ENCODE peak calls at places on chromosomes 5 and 9, in five cellular contexts. Z is SK-N-SH, F is GM12878, V is A549, S is stomach. H is an unnamed sample.

GRCh38 chr9:85667374-85667773 is 74.4 kb downstream of the AGTPBP1 start:
- DNase-seq in Z (peak; percentile 4), S (no peak), F (no peak), V (no peak), H (no peak)

GRCh38 chr5:36459191-36460135 is 146.9 kb upstream of the SLC1A3 start:
- DNase-seq in S (no peak), Z (no peak), V (peak; percentile 37), F (peak; percentile 4), H (no peak)

GRCh38 chr5:160833806-160834205 is 18.2 kb downstream of the ATP10B start:
- DNase-seq in F (no peak), V (no peak), S (no peak), Z (no peak), H (no peak)

GRCh38 chr5:4230905-4231561 is 635.4 kb downstream of the IRX1 start:
- DNase-seq in V (no peak), S (no peak), Z (no peak), F (no peak), H (no peak)

GRCh38 chr9:95315108-95315746 is 2.3 kb downstream of the FANCC start:
- DNase-seq in S (no peak), Z (no peak), V (no peak), F (no peak), H (no peak)

GRCh38 chr5:151141535-151141934 is 16.0 kb downstream of the ANXA6 start:
- DNase-seq in V (no peak), Z (no peak), F (no peak), S (no peak), H (peak; percentile 82)

GRCh38 chr9:84846501-84847323 is 177.2 kb downstream of the NTRK2 start:
- DNase-seq in S (no peak), Z (no peak), V (no peak), F (no peak), H (no peak)

GRCh38 chr5:154896562-154896919 is 38.1 kb downstream of the CNOT8 start:
- DNase-seq in S (no peak), Z (no peak), V (no peak), F (no peak), H (no peak)

GRCh38 chr5:9461246-9461645 is 84.6 kb downstream of the SEMA5A start:
- DNase-seq in S (no peak), V (no peak), Z (no peak), F (no peak), H (no peak)

GRCh38 chr5:109161914-109162683 is 247.7 kb downstream of the PJA2 start:
- DNase-seq in S (no peak), V (no peak), Z (no peak), F (peak; percentile 34), H (no peak)

GRCh38 chr9:119003218-119003617 is 366.0 kb downstream of the BRINP1 start:
- DNase-seq in V (no peak), F (no peak), Z (no peak), S (no peak), H (no peak)

GRCh38 chr9:125683486-125683885 is 23.5 kb downstream of the MAPKAP1 start:
- DNase-seq in F (no peak), S (no peak), V (no peak), Z (no peak), H (no peak)

GRCh38 chr5:72692273-72692672 is 124.2 kb upstream of the TNPO1 start:
- DNase-seq in V (no peak), Z (no peak), F (no peak), S (no peak), H (no peak)

GRCh38 chr9:8186553-8186952 is 387.0 kb upstream of the DMAC1 start:
- DNase-seq in S (no peak), F (no peak), V (no peak), Z (no peak), H (no peak)

GRCh38 chr9:133148351-133149129 is 15.2 kb downstream of the GBGT1 start:
- DNase-seq in F (no peak), S (peak; percentile 68), V (no peak), Z (peak; percentile 61), H (peak; percentile 88)

DNA sequence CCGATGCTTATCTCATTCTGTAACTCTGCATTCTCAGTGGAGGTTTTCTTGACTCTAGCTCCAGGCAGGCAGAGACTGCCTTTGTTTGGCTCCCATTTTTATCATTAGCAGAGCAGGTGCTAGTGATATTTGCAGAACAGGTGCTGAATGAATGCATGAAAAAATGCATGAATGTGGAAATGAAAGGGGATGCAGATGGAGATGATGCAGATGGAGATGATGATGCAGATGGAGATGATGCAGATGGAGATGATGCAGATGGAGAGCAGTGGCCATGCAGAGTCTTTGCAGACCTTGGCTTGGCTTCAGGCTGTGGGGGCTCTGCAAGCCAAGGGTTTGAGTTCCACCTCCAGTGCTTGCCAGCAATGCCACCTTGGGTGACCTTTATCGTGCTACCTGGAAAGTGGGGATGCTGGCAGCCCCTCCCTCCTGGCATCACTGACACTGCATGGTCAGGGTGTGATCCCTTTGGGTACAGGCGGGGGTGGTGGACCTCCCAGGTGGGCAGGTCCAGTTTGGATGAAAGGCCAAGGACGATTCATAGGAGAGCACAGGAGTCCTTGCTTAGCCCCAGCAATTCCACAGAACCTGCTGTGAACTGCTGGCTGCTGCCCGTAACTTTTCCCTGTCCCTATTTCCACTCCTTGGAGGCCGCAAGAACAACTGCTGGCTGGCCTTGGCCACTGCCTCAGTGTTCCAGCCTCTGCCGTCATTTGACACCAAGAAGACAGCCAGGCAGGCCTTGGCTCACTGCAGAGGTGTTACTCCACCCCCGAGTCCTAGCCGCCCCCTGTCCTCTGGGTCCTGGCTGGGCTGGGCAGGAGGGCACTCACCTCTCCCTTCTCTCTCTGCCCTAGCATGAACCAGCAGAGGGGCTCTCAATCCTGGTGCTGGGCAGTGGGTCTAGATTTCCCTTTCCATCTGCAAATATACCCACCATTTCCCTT is 33.0 kb downstream of the ERGIC1 start:
- DNase-seq in V (no peak), S (peak; percentile 58), F (no peak), Z (no peak), H (peak; percentile 96)
- TF ChIP-seq EP300 in V (no peak), S (peak; percentile 98), F (no peak), Z (no peak), H (no peak)

GRCh38 chr5:141680178-141680577 is 1.9 kb downstream of the ARAP3 start:
- DNase-seq in F (no peak), S (no peak), V (no peak), Z (no peak), H (no peak)

GRCh38 chr5:141681295-141681694 is 735 bp downstream of the ARAP3 start:
- DNase-seq in S (no peak), F (no peak), V (no peak), Z (peak; percentile 43), H (no peak)

GRCh38 chr5:141680751-141681201 is 1.3 kb downstream of the ARAP3 start:
- DNase-seq in V (no peak), Z (peak; percentile 90), F (no peak), S (no peak), H (no peak)

GRCh38 chr5:141683596-141684161 is 1.6 kb upstream of the ARAP3 start:
- DNase-seq in V (no peak), Z (no peak), F (no peak), S (no peak), H (no peak)

DNA sequence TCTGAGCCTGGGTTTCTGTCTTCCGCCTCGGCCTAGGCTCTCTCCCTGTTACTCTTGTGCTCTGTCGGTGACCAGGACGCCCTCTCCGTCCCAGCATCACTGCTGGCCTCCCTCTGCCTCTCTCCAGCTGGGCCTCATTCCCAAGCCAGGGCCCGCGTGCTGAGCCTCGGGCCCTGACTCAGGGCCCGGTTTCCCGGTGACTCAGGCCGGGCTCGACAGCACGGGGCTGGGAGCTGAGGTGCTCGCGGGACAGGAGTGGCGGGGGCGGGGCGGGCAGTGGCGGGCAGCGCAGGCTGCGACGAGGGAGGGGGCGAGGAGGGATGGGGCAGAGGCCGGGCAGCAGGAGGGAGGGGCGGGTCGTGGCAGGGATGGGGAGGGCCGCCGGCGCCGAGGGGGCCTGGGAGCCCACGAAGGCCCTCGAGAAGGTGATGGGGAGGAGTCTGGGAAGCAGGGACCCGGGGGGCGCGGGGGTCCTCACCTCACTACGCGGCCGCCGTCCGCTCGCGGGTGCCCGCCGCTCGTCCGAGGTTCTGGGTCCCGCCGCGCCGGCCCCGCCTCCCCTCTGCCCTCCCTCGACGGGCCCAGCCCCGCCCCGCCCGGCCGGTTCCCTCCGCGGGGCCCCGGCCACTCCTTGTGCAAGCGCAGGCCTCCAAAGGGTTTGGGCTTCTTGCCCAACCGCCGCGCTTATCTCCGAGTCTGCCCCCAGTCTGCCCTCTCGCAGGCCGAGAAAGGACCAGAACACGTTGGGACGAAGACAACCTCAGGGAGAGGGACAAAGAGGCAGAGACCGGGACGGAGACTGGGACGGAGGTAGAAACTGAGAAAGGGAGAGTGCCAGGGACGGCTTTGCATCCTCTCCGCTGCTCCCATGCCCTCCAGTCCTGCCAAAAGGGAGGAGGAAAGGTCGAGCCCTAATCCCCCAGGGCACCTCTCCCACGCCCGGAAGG is at the start of gene ARAP3:
- DNase-seq in V (peak; percentile 75), F (no peak), S (peak; percentile 96), Z (peak; percentile 91), H (peak; percentile 90)
- TF ChIP-seq EP300 in V (no peak), F (no peak), S (no peak), Z (peak; percentile 47), H (no peak)

GRCh38 chr5:172905771-172906170 is 53.5 kb upstream of the RPL26L1 start:
- DNase-seq in V (no peak), F (no peak), Z (no peak), S (no peak), H (no peak)

GRCh38 chr5:172903790-172904189 is 55.4 kb upstream of the RPL26L1 start:
- DNase-seq in V (peak; percentile 92), F (no peak), Z (peak; percentile 39), S (peak; percentile 83), H (peak; percentile 88)

GRCh38 chr5:172905346-172905756 is 53.9 kb upstream of the RPL26L1 start:
- DNase-seq in Z (no peak), V (no peak), F (no peak), S (no peak), H (peak; percentile 73)

GRCh38 chr5:172904312-172904642 is 54.9 kb upstream of the RPL26L1 start:
- DNase-seq in V (no peak), Z (no peak), F (no peak), S (no peak), H (no peak)

GRCh38 chr5:172904643-172905345 is 54.4 kb upstream of the RPL26L1 start:
- DNase-seq in V (peak; percentile 78), F (no peak), Z (peak; percentile 58), S (peak; percentile 96), H (peak; percentile 96)
- TF ChIP-seq EP300 in V (no peak), F (no peak), Z (no peak), S (peak; percentile 97), H (peak; percentile 100)

GRCh38 chr5:96373006-96373405 is 60.0 kb downstream of the PCSK1 start:
- DNase-seq in F (no peak), Z (no peak), S (no peak), V (no peak), H (no peak)
- TF ChIP-seq EP300 in F (no peak), Z (no peak), S (no peak), V (no peak), H (no peak)